ENCODE peak calls at places on chromosomes 6 and 20, in six cellular contexts. Z is MCF 10A, Y is HL-60, B is ascending aorta, U is choroid plexus epithelial cell, F is mesothelial cell of epicardium. N is an unnamed sample.

GRCh38 chr6:93985953-93986352 is 566.6 kb upstream of the EPHA7 start:
- DNase-seq in Z (no peak), Y (no peak), B (no peak), U (no peak), F (no peak), N (no peak)

GRCh38 chr6:53793318-53793975 is 1.4 kb upstream of the LRRC1 start:
- DNase-seq in Z (peak; percentile 77), Y (peak; percentile 58), B (peak; percentile 69), U (peak; percentile 72), F (peak; percentile 74), N (peak; percentile 52)

GRCh38 chr6:136235233-136235564 is 14.9 kb downstream of the MTFR2 start:
- DNase-seq in Z (peak; percentile 8), Y (no peak), B (no peak), U (peak; percentile 89), F (no peak), N (no peak)

GRCh38 chr6:89667872-89668556 is 29.5 kb upstream of the LYRM2 start:
- DNase-seq in Z (no peak), Y (no peak), B (no peak), U (peak; percentile 90), F (no peak), N (no peak)

GRCh38 chr6:56540950-56541600 is 101.6 kb downstream of the DST start:
- DNase-seq in Z (no peak), Y (peak; percentile 9), B (no peak), U (no peak), F (no peak), N (no peak)

GRCh38 chr20:57023007-57023406 is 243.4 kb downstream of the BMP7 start:
- DNase-seq in Z (no peak), Y (no peak), B (no peak), U (no peak), F (no peak), N (no peak)

GRCh38 chr20:51017313-51017712 is 5.6 kb downstream of the KCNG1 start:
- DNase-seq in Z (no peak), Y (no peak), B (no peak), U (no peak), F (no peak), N (no peak)

GRCh38 chr6:133608620-133609019 is 280.3 kb upstream of the TCF21 start:
- DNase-seq in Z (no peak), Y (no peak), B (no peak), U (no peak), F (no peak), N (no peak)

GRCh38 chr6:144725731-144726522 is 440.8 kb downstream of the UTRN start:
- DNase-seq in Z (no peak), Y (no peak), B (no peak), U (no peak), F (no peak), N (no peak)

GRCh38 chr20:21640556-21640955 is 64.9 kb upstream of the PAX1 start:
- DNase-seq in Z (peak; percentile 45), Y (no peak), B (no peak), U (no peak), F (peak; percentile 46), N (peak; percentile 17)

GRCh38 chr6:137952247-137952646 is 85.2 kb downstream of the TNFAIP3 start:
- DNase-seq in Z (no peak), Y (no peak), B (no peak), U (no peak), F (no peak), N (no peak)

GRCh38 chr6:117481278-117481925 is 1.1 kb upstream of the DCBLD1 start:
- DNase-seq in Z (no peak), Y (no peak), B (no peak), U (no peak), F (no peak), N (peak; percentile 11)

GRCh38 chr6:64985726-64986125 is 721.3 kb downstream of the EYS start:
- DNase-seq in Z (no peak), Y (no peak), B (no peak), U (peak; percentile 41), F (no peak), N (no peak)
- TF ChIP-seq CTCF in Z (no peak), Y (no peak), B (no peak), U (peak; percentile 41), F (no peak), N (no peak)

GRCh38 chr6:106496791-106497190 is 132.5 kb downstream of the RTN4IP1 start:
- DNase-seq in Z (peak; percentile 94), Y (no peak), B (no peak), U (no peak), F (no peak), N (no peak)
- TF ChIP-seq CTCF in Z (no peak), Y (no peak), B (no peak), U (no peak), F (no peak), N (no peak)

GRCh38 chr6:409370-409972 is 17.9 kb downstream of the IRF4 start:
- DNase-seq in Z (no peak), Y (no peak), B (no peak), U (no peak), F (no peak), N (no peak)

GRCh38 chr6:411402-412145 is 20.0 kb downstream of the IRF4 start:
- DNase-seq in Z (peak; percentile 41), Y (no peak), B (no peak), U (no peak), F (no peak), N (no peak)

GRCh38 chr6:410555-411395 is 19.2 kb downstream of the IRF4 start:
- DNase-seq in Z (no peak), Y (no peak), B (no peak), U (no peak), F (no peak), N (no peak)

GRCh38 chr6:408148-408547 is 16.6 kb downstream of the IRF4 start:
- DNase-seq in Z (no peak), Y (no peak), B (no peak), U (no peak), F (no peak), N (no peak)

DNA sequence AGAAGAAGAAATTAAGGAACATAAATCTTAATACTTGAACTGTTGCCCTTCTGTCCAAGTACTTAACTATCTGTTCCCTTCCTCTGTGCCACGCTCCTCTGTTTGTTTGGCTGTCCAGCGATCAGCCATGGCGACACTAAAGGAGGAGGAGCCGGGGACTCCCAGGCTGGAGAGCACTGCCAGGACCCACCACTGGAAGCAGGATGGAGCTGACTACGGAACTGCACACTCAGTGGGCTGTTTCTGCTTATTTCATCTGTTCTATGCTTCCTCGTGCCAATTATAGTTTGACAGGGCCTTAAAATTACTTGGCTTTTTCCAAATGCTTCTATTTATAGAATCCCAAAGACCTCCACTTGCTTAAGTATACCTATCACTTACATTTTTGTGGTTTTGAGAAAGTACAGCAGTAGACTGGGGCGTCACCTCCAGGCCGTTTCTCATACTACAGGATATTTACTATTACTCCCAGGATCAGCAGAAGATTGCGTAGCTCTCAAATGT is 17.1 kb downstream of the IRF4 start:
- DNase-seq in Z (peak; percentile 49), Y (peak; percentile 18), B (peak; percentile 74), U (peak; percentile 77), F (peak; percentile 52), N (peak; percentile 55)
- TF ChIP-seq CTCF in Z (peak; percentile 29), Y (no peak), B (peak; percentile 20), U (peak; percentile 66), F (peak; percentile 37), N (no peak)

GRCh38 chr20:63282946-63283345 is 10.0 kb upstream of the COL20A1 start:
- DNase-seq in Z (no peak), Y (no peak), B (no peak), U (no peak), F (no peak), N (no peak)

GRCh38 chr20:63280371-63280770 is 7.8 kb downstream of the ARFGAP1 start:
- DNase-seq in Z (no peak), Y (no peak), B (no peak), U (no peak), F (no peak), N (no peak)

GRCh38 chr20:63281741-63282665 is 9.4 kb downstream of the ARFGAP1 start:
- DNase-seq in Z (no peak), Y (no peak), B (no peak), U (no peak), F (no peak), N (no peak)

GRCh38 chr20:63279931-63280330 is 7.3 kb downstream of the ARFGAP1 start:
- DNase-seq in Z (no peak), Y (no peak), B (no peak), U (no peak), F (no peak), N (no peak)

DNA sequence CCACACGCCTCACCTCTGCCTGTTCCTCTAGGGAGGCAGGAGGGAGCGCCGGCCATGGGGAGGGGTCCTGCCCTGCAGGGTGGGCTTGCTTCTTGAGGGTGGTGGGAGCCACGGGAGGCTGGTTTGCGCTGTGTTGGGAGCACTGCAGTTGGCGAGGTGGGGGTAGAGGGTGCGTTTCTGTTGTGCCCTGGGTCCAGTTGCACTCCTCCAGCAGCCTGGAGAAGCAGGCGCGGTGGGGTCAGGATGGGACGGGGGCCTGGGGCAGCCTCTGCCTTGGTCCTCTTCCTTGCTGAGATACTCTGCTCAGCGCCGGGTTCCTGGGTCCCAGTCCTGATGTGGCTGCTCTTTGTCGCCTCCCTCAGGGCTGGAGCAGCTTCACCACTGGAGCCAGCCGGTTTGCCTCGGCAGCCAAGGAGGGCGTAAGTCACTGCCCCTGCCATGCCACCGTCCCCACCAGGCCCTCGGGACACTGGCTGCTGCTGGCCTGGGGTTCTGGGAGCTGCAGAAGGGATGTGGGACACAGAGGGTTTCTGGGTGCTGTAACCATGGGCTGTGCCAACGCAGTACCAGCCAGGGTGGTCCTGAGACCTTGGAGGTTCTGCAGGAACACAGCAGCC is 8.4 kb downstream of the ARFGAP1 start:
- DNase-seq in Z (no peak), Y (no peak), B (no peak), U (no peak), F (no peak), N (no peak)
- TF ChIP-seq CTCF in Z (peak; percentile 27), Y (peak; percentile 22), B (no peak), U (peak; percentile 57), F (no peak), N (no peak)

DNA sequence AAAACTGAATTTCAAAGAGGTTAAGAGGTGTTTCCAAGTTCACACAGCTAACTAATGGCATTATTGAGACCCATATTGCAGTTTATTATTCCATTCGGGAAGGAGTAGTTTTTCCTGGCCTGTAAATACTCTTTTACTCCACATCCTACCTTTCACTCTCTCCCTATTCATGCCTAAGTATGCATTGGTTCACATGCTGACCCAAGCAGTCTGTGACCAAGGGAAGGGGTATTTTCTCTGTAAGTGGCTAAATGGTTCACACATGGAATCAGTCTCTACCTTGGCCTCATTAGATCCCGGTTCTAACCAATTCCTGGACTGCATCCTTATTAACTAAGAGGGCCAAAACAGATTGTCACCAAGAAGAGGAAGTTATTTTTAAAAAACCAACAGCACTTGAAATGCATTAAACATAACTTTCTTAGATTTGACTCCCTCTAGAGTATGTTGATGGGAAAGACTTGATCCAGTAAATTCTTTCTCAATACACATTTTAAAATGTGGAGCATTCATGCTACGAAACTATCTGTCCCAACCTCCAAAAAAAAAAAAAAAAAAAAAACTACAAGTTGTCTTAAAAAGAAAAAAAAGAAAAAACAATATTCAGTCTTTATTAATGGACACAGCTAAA is 17.8 kb upstream of the RSPO3 start:
- DNase-seq in Z (no peak), Y (no peak), B (no peak), U (peak; percentile 64), F (no peak), N (no peak)
- TF ChIP-seq CTCF in Z (peak; percentile 9), Y (no peak), B (no peak), U (peak; percentile 54), F (peak; percentile 39), N (peak; percentile 17)

N was measured in endothelial cell.